ENCODE peak calls at places on chromosome X, in eight cellular contexts. E, B, O, A, K, N, V and G are unnamed samples.

GRCh38 chrX:107818900-107819521 is 6.7 kb upstream of the MID2 start:
- DNase-seq in A (no peak), E (no peak), N (no peak), K (no peak), B (no peak), V (no peak), O (no peak), G (peak; percentile 5)

GRCh38 chrX:148501121-148502066 is 977 bp downstream of the AFF2 start:
- DNase-seq in N (no peak), E (no peak), V (no peak), O (no peak), K (no peak), A (no peak), B (no peak), G (no peak)

GRCh38 chrX:33840176-33840575 is 291.9 kb downstream of the FAM47A start:
- DNase-seq in E (no peak), O (no peak), K (no peak), B (no peak), V (no peak), A (no peak), N (no peak), G (peak; percentile 9)

GRCh38 chrX:138845791-138846190 is 134.3 kb upstream of the FGF13 start:
- DNase-seq in O (no peak), E (no peak), K (no peak), A (no peak), V (no peak), N (no peak), B (no peak), G (no peak)

GRCh38 chrX:37921758-37922157 is 74.4 kb upstream of the DYNLT3 start:
- DNase-seq in B (peak; percentile 9), V (peak; percentile 41), E (no peak), O (peak; percentile 57), N (peak; percentile 82), A (no peak), K (peak; percentile 66), G (peak; percentile 14)

GRCh38 chrX:70478521-70478920 is 33.9 kb downstream of the DLG3 start:
- DNase-seq in N (peak; percentile 63), B (no peak), O (no peak), E (no peak), V (no peak), A (no peak), K (no peak), G (no peak)

GRCh38 chrX:15930585-15930984 is 76.0 kb upstream of the AP1S2 start:
- DNase-seq in N (peak; percentile 58), E (no peak), K (peak; percentile 66), O (no peak), A (no peak), V (peak; percentile 18), B (no peak), G (peak; percentile 54)

GRCh38 chrX:153426204-153426603 is 14.9 kb downstream of the ZFP92 start:
- DNase-seq in K (no peak), V (no peak), O (no peak), B (no peak), N (no peak), A (no peak), E (no peak), G (no peak)

GRCh38 chrX:45479196-45479834 is 278.6 kb upstream of the DIPK2B start:
- DNase-seq in A (no peak), V (peak; percentile 55), K (peak; percentile 93), O (peak; percentile 88), B (peak; percentile 75), N (peak; percentile 93), E (no peak), G (peak; percentile 71)

GRCh38 chrX:154490021-154490413 is 412 bp downstream of the SLC10A3 start:
- DNase-seq in K (peak; percentile 45), V (no peak), N (peak; percentile 66), E (no peak), O (peak; percentile 32), B (no peak), A (no peak), G (peak; percentile 47)

GRCh38 chrX:55119712-55120111 is 30.9 kb downstream of the PAGE2 start:
- DNase-seq in K (peak; percentile 3), O (peak; percentile 40), B (no peak), A (no peak), N (no peak), V (no peak), E (no peak), G (no peak)

GRCh38 chrX:21735753-21736127 is 22.2 kb downstream of the SMPX start:
- DNase-seq in N (peak; percentile 34), B (no peak), E (no peak), K (no peak), O (no peak), A (no peak), V (no peak), G (no peak)

GRCh38 chrX:123322531-123322930 is 138.5 kb downstream of the GRIA3 start:
- DNase-seq in B (no peak), V (no peak), E (no peak), K (no peak), A (no peak), O (no peak), N (no peak), G (no peak)

GRCh38 chrX:123184858-123185251 is 777 bp downstream of the GRIA3 start:
- DNase-seq in B (no peak), O (no peak), A (no peak), K (no peak), N (peak; percentile 10), V (no peak), E (no peak), G (no peak)

GRCh38 chrX:43655151-43655676 is 885 bp upstream of the MAOA start:
- DNase-seq in E (peak; percentile 78), O (no peak), B (peak; percentile 47), A (peak; percentile 25), K (peak; percentile 3), V (peak; percentile 25), N (peak; percentile 44), G (peak; percentile 44)

GRCh38 chrX:105533951-105534350 is 288.4 kb upstream of the NRK start:
- DNase-seq in B (no peak), V (peak; percentile 1), N (peak; percentile 21), K (no peak), E (no peak), O (no peak), A (no peak), G (peak; percentile 33)

GRCh38 chrX:70033348-70033747 is 16.4 kb downstream of the AWAT2 start:
- DNase-seq in E (no peak), O (no peak), B (peak; percentile 22), K (peak; percentile 21), A (no peak), V (no peak), N (peak; percentile 34), G (peak; percentile 49)

GRCh38 chrX:15816453-15816838 is 26.2 kb downstream of the ZRSR2 start:
- DNase-seq in B (no peak), A (no peak), N (no peak), V (no peak), K (peak; percentile 24), E (no peak), O (no peak), G (no peak)

GRCh38 chrX:39487166-39488006 is 610.4 kb downstream of the BCOR start:
- DNase-seq in O (no peak), E (no peak), N (no peak), K (no peak), V (no peak), A (no peak), B (no peak), G (no peak)

GRCh38 chrX:7515681-7516413 is 327.1 kb upstream of the VCX start:
- DNase-seq in N (peak; percentile 67), E (no peak), K (no peak), O (peak; percentile 0), A (no peak), B (peak; percentile 42), V (no peak), G (peak; percentile 40)

GRCh38 chrX:138759217-138759943 is 47.9 kb upstream of the FGF13 start:
- DNase-seq in K (no peak), V (no peak), B (no peak), O (no peak), N (no peak), A (no peak), E (no peak), G (no peak)

GRCh38 chrX:143648705-143649104 is 12.8 kb upstream of the SLITRK4 start:
- DNase-seq in E (no peak), K (no peak), N (no peak), A (no peak), O (no peak), B (no peak), V (no peak), G (peak; percentile 69)
- TF ChIP-seq CTCF in E (no peak), K (no peak), N (no peak), A (no peak), O (no peak), B (no peak), V (no peak), G (peak; percentile 9)

GRCh38 chrX:150886381-150886780 is 12.1 kb downstream of the CD99L2 start:
- DNase-seq in N (no peak), A (no peak), O (no peak), K (no peak), E (no peak), V (no peak), B (no peak), G (no peak)

GRCh38 chrX:150879855-150880807 is 18.3 kb downstream of the CD99L2 start:
- DNase-seq in O (no peak), K (no peak), B (no peak), V (no peak), A (no peak), E (no peak), N (no peak), G (no peak)

GRCh38 chrX:150880808-150881165 is 17.7 kb downstream of the CD99L2 start:
- DNase-seq in A (no peak), K (no peak), V (no peak), B (no peak), E (no peak), N (no peak), O (no peak), G (no peak)
- TF ChIP-seq CTCF in A (no peak), K (no peak), V (no peak), B (no peak), E (no peak), N (no peak), O (no peak), G (no peak)

GRCh38 chrX:110449312-110449711 is 90.7 kb downstream of the RTL9 start:
- DNase-seq in A (no peak), O (no peak), V (no peak), B (no peak), N (no peak), K (no peak), E (no peak), G (no peak)
- TF ChIP-seq CTCF in A (no peak), O (no peak), V (no peak), B (no peak), N (no peak), K (no peak), E (no peak), G (no peak)

GRCh38 chrX:25433307-25433706 is 417.5 kb upstream of the ARX start:
- DNase-seq in B (no peak), E (no peak), V (no peak), A (no peak), N (no peak), O (no peak), K (no peak), G (no peak)

GRCh38 chrX:25427873-25428555 is 412.2 kb upstream of the ARX start:
- DNase-seq in V (no peak), A (no peak), N (no peak), O (no peak), E (no peak), B (no peak), K (no peak), G (peak; percentile 1)

DNA sequence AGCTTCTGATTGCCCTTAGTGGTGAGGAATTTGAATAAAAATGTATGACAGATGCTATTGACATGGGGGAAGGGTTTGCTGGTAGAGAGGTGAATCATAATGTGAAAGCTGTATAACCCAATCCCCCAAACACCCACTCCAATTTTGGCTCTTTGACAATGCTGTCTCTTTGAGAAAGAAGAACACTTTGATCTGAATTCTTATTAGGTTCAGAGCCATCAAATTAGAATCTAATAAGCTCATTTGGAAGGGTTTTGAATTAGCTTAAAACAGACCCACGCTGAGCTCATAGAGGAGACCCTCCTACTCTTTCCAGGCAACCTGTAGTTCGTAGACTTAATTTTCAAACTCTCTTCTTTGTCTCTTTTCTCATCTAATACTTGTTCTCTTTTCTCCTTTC is 416.6 kb upstream of the ARX start:
- DNase-seq in O (no peak), B (no peak), E (no peak), K (no peak), V (no peak), N (no peak), A (no peak), G (no peak)
- TF ChIP-seq CTCF in O (no peak), B (no peak), E (no peak), K (no peak), V (no peak), N (no peak), A (no peak), G (no peak)